ENCODE peak calls at places on chromosomes 6 and 20, in five cellular contexts. V, F, Q, A and X are unnamed samples.

GRCh38 chr6:46610862-46611553 is 41.6 kb downstream of the CYP39A1 start:
- DNase-seq in V (no peak), A (no peak), Q (no peak), F (no peak), X (no peak)

GRCh38 chr20:59683181-59683580 is 78.8 kb downstream of the PHACTR3 start:
- DNase-seq in A (no peak), Q (no peak), F (no peak), V (no peak), X (no peak)

GRCh38 chr6:3457710-3458605 is 1.1 kb upstream of the SLC22A23 start:
- DNase-seq in F (peak), V (no peak), A (peak), Q (peak), X (no peak)

GRCh38 chr6:82364087-82365010 is 732 bp downstream of the TPBG start:
- DNase-seq in F (peak), A (peak), Q (peak), V (peak), X (peak)

GRCh38 chr20:50561379-50562078 is 51.3 kb downstream of the PTPN1 start:
- DNase-seq in V (no peak), A (peak), F (peak), Q (no peak), X (peak)

GRCh38 chr20:4167261-4168004 is 152.1 kb upstream of the RNF24 start:
- DNase-seq in A (no peak), V (no peak), Q (no peak), F (no peak), X (no peak)

GRCh38 chr6:26284537-26285142 is 80.4 kb upstream of the BTN3A2 start:
- DNase-seq in Q (peak), F (peak), A (peak), V (peak), X (peak)

GRCh38 chr6:102417368-102417767 is 1023.9 kb downstream of the GRIK2 start:
- DNase-seq in V (no peak), Q (no peak), A (no peak), F (no peak), X (no peak)

GRCh38 chr6:63509652-63510352 is 62.5 kb upstream of the LOC128125822 start:
- DNase-seq in F (peak), Q (peak), A (no peak), V (peak), X (peak)

GRCh38 chr6:101226677-101227135 is 166.8 kb upstream of the GRIK2 start:
- DNase-seq in V (no peak), A (no peak), Q (no peak), F (peak), X (peak)

GRCh38 chr6:145247677-145248419 is 487.5 kb downstream of the EPM2A start:
- DNase-seq in V (no peak), F (peak), A (peak), Q (no peak), X (peak)

GRCh38 chr6:142271476-142271875 is 30.3 kb upstream of the ADGRG6 start:
- DNase-seq in V (no peak), F (peak), Q (no peak), A (no peak), X (peak)

GRCh38 chr6:148854086-148854485 is 107.3 kb downstream of the UST start:
- DNase-seq in F (no peak), V (no peak), A (no peak), Q (no peak), X (peak)

GRCh38 chr20:39670987-39671386 is 708.8 kb downstream of the DHX35 start:
- DNase-seq in Q (no peak), V (no peak), A (no peak), F (no peak), X (no peak)

GRCh38 chr20:39674842-39675241 is 712.7 kb downstream of the DHX35 start:
- DNase-seq in A (no peak), V (no peak), F (no peak), Q (no peak), X (no peak)

GRCh38 chr20:39676236-39676635 is 714.1 kb downstream of the DHX35 start:
- DNase-seq in V (no peak), F (no peak), A (no peak), Q (no peak), X (no peak)

DNA sequence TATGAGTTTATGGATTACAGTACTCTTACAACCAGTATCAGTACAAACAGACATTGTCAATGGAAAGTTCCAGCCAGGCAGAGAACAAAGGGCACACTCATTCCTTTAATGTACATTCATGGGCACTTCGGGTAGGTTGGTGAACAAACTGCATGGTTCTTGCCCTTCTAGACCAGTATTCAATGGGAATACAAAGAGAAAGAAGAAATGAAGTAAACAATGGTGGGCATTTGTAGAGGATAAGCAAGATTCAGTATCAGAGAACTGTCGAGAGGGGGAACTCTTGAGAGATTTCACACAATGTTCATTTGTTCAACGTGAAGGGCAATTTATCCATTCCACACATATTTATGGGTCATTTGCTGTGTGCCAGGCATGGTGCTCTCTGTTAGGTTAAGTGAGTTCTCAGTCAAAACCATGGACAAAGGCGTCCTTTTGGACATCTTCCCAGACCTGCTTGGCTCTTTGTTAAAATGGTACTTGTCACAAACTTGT is 714.8 kb downstream of the DHX35 start:
- DNase-seq in V (no peak), A (peak), Q (no peak), F (no peak), X (peak)
- TF ChIP-seq CTCF in V (no peak), A (peak), Q (no peak), F (no peak), X (peak)

DNA sequence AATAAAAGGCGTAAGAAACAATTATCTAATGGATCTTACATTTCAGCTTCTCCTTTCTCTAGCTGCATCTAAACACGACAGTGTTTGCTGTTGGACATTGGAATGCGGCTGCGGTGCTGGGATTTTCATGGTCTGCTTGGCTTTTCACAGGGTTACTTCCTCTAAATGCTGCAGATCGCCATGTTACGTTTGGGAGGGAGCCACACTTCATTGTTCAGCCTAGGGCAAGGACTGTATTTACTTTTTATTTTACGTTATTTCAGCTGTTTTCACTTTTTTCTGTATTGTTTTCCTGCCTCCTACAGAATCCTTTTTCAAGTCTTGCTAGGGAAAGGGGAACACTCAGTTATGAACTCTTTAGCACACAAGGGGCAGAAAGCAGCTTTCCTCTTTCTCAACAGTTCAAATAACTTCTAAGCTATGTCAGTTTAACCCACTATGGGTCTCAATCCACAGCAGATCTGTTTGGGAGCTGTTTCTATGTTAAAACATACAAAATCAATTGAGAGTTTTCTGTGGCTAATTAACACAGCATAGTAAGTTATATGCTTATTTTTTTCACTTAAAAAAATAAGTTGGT is 97.8 kb upstream of the MTHFD1L start:
- DNase-seq in Q (no peak), F (peak), V (no peak), A (peak), X (peak)
- H3K4me3 ChIP-seq in Q (no peak), F (no peak), V (peak), A (no peak), X (no peak)

DNA sequence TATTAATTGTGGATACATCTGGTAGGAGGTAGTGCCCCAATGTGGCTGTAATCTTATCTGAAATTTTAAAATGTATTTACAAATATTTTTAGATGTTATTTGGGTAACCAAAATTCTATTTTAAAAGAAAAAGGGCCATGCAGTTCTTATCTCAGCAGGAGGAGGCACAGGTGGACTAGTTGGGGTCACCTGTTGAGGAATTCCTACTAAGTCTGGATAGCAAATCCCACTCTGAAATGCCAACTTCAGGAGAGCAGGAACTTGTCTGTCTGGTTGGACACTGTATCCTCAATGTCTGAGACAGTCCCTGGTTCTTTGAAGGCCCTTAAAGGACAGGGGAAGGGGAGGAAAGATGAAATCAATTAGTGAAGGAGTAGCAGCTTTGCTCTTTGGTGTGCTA is 82.6 kb downstream of the EYA2 start:
- DNase-seq in A (no peak), F (no peak), Q (no peak), V (no peak), X (no peak)
- TF ChIP-seq CTCF in A (no peak), F (no peak), Q (no peak), V (no peak), X (no peak)

GRCh38 chr6:39226606-39227300 is 2.5 kb downstream of the KCNK5 start:
- DNase-seq in F (no peak), A (no peak), V (no peak), Q (no peak), X (no peak)
- H3K4me3 ChIP-seq in F (no peak), A (no peak), V (no peak), Q (peak), X (no peak)

GRCh38 chr6:118588626-118589025 is 40.5 kb downstream of the PLN start:
- DNase-seq in F (peak), A (no peak), Q (no peak), V (no peak), X (peak)
- TF ChIP-seq CTCF in F (no peak), A (no peak), Q (no peak), V (no peak), X (no peak)

DNA sequence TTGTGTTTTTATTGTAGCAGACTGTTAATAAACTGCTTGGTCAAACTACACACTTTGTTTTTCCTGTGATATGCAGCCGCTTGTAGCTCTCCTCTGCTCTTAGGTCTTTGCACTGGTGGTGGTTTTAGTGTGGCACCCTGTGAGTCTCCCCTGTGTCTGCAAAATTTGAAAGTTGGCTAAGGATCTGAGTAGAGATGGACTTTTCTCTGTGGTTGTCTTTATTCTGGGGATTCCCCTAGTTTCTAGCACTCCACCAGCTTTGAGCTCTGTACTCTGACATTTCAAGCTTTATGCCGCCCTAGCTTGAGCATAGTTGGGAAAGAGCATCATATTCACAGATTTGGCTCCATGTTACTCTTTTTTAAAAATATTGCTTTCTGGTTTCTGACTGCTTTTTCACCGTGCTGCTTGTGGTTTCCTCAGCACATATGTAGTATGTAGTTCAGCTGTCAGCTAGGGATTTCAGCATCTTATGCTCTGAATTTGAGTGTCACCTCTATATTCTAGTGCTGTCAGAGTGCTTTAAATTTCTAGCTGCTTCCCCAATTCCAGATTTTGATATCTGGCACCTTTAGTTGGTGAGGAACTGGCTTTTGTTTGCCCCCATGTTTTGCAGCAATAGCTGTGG is 25.4 kb downstream of the CDYL start:
- DNase-seq in F (no peak), A (no peak), V (no peak), Q (no peak), X (no peak)
- H3K4me3 ChIP-seq in F (no peak), A (no peak), V (no peak), Q (no peak), X (no peak)

DNA sequence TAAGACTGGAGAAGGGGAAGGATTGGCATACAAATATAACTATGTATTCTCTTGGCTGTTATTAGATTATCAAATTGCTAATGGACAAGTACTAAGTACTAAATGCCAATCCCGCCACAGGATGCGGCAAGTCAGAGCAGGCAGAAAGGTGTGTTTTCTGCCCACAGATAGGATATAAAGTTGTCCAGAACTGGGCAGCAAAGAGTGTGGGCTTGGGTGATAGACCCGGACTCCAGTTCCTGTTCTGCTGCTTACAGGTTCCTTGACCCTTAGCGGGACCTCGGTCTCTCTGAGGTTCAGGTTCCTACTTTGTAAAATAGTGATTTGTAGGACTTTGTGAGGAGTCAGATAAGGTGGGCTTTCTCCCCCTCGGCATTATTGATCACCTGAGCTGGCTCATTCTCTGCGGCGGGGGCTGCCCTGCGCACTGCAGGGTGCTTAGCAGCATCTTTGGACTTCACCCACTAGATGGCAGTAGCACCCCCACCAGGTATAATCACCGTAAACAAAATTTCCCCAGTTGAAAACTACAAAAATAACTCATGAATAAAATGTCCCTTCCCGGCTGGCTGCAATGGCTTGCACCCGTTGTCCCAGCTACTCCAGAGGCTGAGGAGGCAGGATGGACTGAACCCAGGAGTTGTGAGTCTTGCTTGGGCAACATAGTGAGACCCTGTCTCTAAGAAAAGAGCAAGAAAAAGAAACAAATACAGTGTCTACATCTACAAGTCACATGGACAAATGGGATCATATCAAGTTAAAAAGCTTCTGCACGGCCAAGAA is 193.1 kb downstream of the DOK5 start:
- DNase-seq in A (peak), V (no peak), Q (no peak), F (peak), X (peak)
- TF ChIP-seq CTCF in A (peak), V (peak), Q (no peak), F (peak), X (peak)